ENCODE peak calls at places on chromosomes 6 and 20, in ten cellular contexts. K is ACHN; X is AG08396; B is stimulated activated CD4-positive, alpha-beta T cell treated with anti-CD3 and anti-CD28 coated beads, Interleukin-1b, Interleukin-23, amount 100 ng/mL, for 24 hours; Y is GM23338; M is Daoy; V is non-pigmented ciliary epithelial cell; E is mesothelial cell of epicardium; D is lower leg skin; R is PC-9. Q is an unnamed sample.

GRCh38 chr20:6769953-6770831 is 2.7 kb downstream of the BMP2 start:
- DNase-seq in K (peak; percentile 4), X (peak; percentile 72), B (no peak), Y (peak; percentile 63), M (peak; percentile 68), V (no peak), E (peak; percentile 37), D (peak; percentile 29), R (no peak), Q (no peak)

GRCh38 chr20:1822564-1823420 is 72.4 kb upstream of the SIRPA start:
- DNase-seq in K (no peak), X (no peak), B (no peak), Y (no peak), M (no peak), V (no peak), E (no peak), D (no peak), R (no peak), Q (no peak)

GRCh38 chr6:113654396-113654795 is 202.7 kb upstream of the MARCKS start:
- DNase-seq in K (peak; percentile 92), X (peak; percentile 21), B (no peak), Y (no peak), M (peak; percentile 95), V (no peak), E (no peak), D (peak; percentile 85), R (peak; percentile 81), Q (no peak)

GRCh38 chr6:146211646-146212045 is 182.8 kb downstream of the GRM1 start:
- DNase-seq in K (no peak), X (no peak), B (no peak), Y (no peak), M (no peak), V (no peak), E (no peak), D (no peak), R (no peak), Q (no peak)

GRCh38 chr6:99589290-99589672 is 17.4 kb upstream of the PRDM13 start:
- DNase-seq in K (no peak), X (peak; percentile 29), B (no peak), Y (peak; percentile 65), M (peak; percentile 50), V (no peak), E (no peak), D (no peak), R (peak; percentile 7), Q (no peak)

GRCh38 chr6:3919130-3919628 is 70.0 kb downstream of the FAM50B start:
- DNase-seq in K (peak; percentile 32), X (no peak), B (no peak), Y (no peak), M (no peak), V (no peak), E (no peak), D (peak; percentile 57), R (peak; percentile 48), Q (no peak)

GRCh38 chr6:151303231-151303630 is 63.5 kb downstream of the AKAP12 start:
- DNase-seq in K (no peak), X (no peak), B (no peak), Y (no peak), M (no peak), V (no peak), E (no peak), D (no peak), R (no peak), Q (no peak)

GRCh38 chr6:30234361-30234760 is 21.2 kb upstream of the TRIM26 start:
- DNase-seq in K (no peak), X (no peak), B (no peak), Y (no peak), M (no peak), V (no peak), E (no peak), D (no peak), R (no peak), Q (no peak)

GRCh38 chr6:5045417-5045816 is 39.7 kb upstream of the PPP1R3G start:
- DNase-seq in K (no peak), X (no peak), B (no peak), Y (no peak), M (no peak), V (no peak), E (no peak), D (no peak), R (no peak), Q (no peak)

GRCh38 chr6:130975325-130975724 is 87.7 kb downstream of the EPB41L2 start:
- DNase-seq in K (no peak), X (peak; percentile 7), B (no peak), Y (no peak), M (no peak), V (no peak), E (no peak), D (no peak), R (no peak), Q (no peak)

GRCh38 chr6:138346302-138347195 is 31.2 kb upstream of the SMIM28 start:
- DNase-seq in K (peak; percentile 27), X (no peak), B (no peak), Y (peak; percentile 9), M (no peak), V (peak; percentile 45), E (no peak), D (no peak), R (no peak), Q (no peak)

GRCh38 chr6:3887150-3887700 is 38.1 kb downstream of the FAM50B start:
- DNase-seq in K (peak; percentile 45), X (peak; percentile 43), B (no peak), Y (peak; percentile 37), M (peak; percentile 29), V (no peak), E (no peak), D (peak; percentile 43), R (peak; percentile 28), Q (no peak)

GRCh38 chr20:53636725-53637097 is 43.1 kb upstream of the ZNF217 start:
- DNase-seq in K (no peak), X (no peak), B (no peak), Y (no peak), M (no peak), V (no peak), E (no peak), D (no peak), R (no peak), Q (no peak)

GRCh38 chr6:14292119-14292518 is 174.5 kb downstream of the CD83 start:
- DNase-seq in K (no peak), X (no peak), B (no peak), Y (no peak), M (no peak), V (no peak), E (no peak), D (no peak), R (no peak), Q (no peak)

GRCh38 chr6:162058281-162058875 is 669.2 kb downstream of the PRKN start:
- DNase-seq in K (peak; percentile 95), X (no peak), B (no peak), Y (no peak), M (peak; percentile 45), V (peak; percentile 37), E (no peak), D (no peak), R (no peak), Q (no peak)

GRCh38 chr6:39452306-39452705 is 129.8 kb upstream of the KCNK16 start:
- DNase-seq in K (no peak), X (peak; percentile 47), B (no peak), Y (no peak), M (peak; percentile 83), V (peak; percentile 31), E (no peak), D (no peak), R (no peak), Q (no peak)

GRCh38 chr6:42045538-42046460 is 4.5 kb upstream of the TAF8 start:
- DNase-seq in K (peak; percentile 46), X (peak; percentile 63), B (peak; percentile 68), Y (peak; percentile 84), M (peak; percentile 78), V (no peak), E (no peak), D (peak; percentile 96), R (peak; percentile 86), Q (peak; percentile 89)

GRCh38 chr6:16136536-16137450 is 7.9 kb downstream of the MYLIP start:
- DNase-seq in K (peak; percentile 73), X (peak; percentile 78), B (no peak), Y (no peak), M (peak; percentile 88), V (peak; percentile 73), E (no peak), D (no peak), R (peak; percentile 17), Q (peak; percentile 51)

GRCh38 chr6:90068264-90068663 is 174.0 kb downstream of the GJA10 start:
- DNase-seq in K (peak; percentile 5), X (peak; percentile 17), B (no peak), Y (no peak), M (peak; percentile 88), V (peak; percentile 52), E (no peak), D (no peak), R (no peak), Q (peak; percentile 54)

GRCh38 chr6:163193326-163193725 is 221.2 kb upstream of the QKI start:
- DNase-seq in K (no peak), X (no peak), B (no peak), Y (no peak), M (no peak), V (no peak), E (no peak), D (no peak), R (no peak), Q (no peak)

GRCh38 chr6:3045369-3045768 is 22.9 kb upstream of the RIPK1 start:
- DNase-seq in K (no peak), X (no peak), B (no peak), Y (no peak), M (no peak), V (no peak), E (no peak), D (no peak), R (no peak), Q (no peak)

GRCh38 chr6:32637219-32637880 is at the start of gene HLA-DQA1:
- DNase-seq in K (no peak), X (no peak), B (no peak), Y (no peak), M (peak; percentile 35), V (no peak), E (no peak), D (peak; percentile 20), R (no peak), Q (no peak)

GRCh38 chr6:113488812-113489685 is 368.1 kb upstream of the MARCKS start:
- DNase-seq in K (no peak), X (no peak), B (no peak), Y (peak; percentile 61), M (peak; percentile 29), V (no peak), E (no peak), D (no peak), R (no peak), Q (no peak)

GRCh38 chr6:164532546-164533362 is 776.7 kb downstream of the C6orf118 start:
- DNase-seq in K (no peak), X (no peak), B (no peak), Y (peak; percentile 4), M (no peak), V (no peak), E (no peak), D (no peak), R (no peak), Q (no peak)

GRCh38 chr20:13492001-13492480 is 146.7 kb downstream of the TASP1 start:
- DNase-seq in K (no peak), X (peak; percentile 39), B (no peak), Y (peak; percentile 89), M (no peak), V (peak; percentile 17), E (no peak), D (peak; percentile 63), R (peak; percentile 11), Q (peak; percentile 1)

GRCh38 chr6:154536255-154536654 is 25.8 kb upstream of the CNKSR3 start:
- DNase-seq in K (no peak), X (no peak), B (no peak), Y (no peak), M (no peak), V (no peak), E (no peak), D (no peak), R (no peak), Q (no peak)

GRCh38 chr6:87154641-87155271 is 609 bp upstream of the ZNF292 start:
- DNase-seq in K (peak; percentile 74), X (peak; percentile 74), B (no peak), Y (peak; percentile 64), M (peak; percentile 75), V (no peak), E (no peak), D (no peak), R (no peak), Q (peak; percentile 63)

GRCh38 chr6:157198425-157199279 is 124.7 kb downstream of the TMEM242 start:
- DNase-seq in K (no peak), X (no peak), B (no peak), Y (no peak), M (no peak), V (no peak), E (no peak), D (peak; percentile 88), R (peak; percentile 85), Q (no peak)

Q was measured in smooth muscle cell of the brain vasculature.